ENCODE peak calls at places on chromosome 3, in seven cellular contexts. Q is T47D, P is HCT116, J is H1, O is GM12878, C is HepG2, T is SK-N-SH. U is an unnamed sample.

GRCh38 chr3:166446291-166446690 is 609.1 kb upstream of the BCHE start:
- DNase-seq in Q (no peak), T (no peak), P (no peak), J (no peak), C (no peak), O (no peak), U (no peak)

GRCh38 chr3:172384836-172385235 is 63.4 kb downstream of the GHSR start:
- DNase-seq in C (no peak), O (no peak), P (no peak), Q (no peak), T (no peak), J (no peak), U (no peak)

GRCh38 chr3:196695849-196696226 is 16.2 kb downstream of the CEP19 start:
- DNase-seq in Q (no peak), T (no peak), C (no peak), P (no peak), O (no peak), J (no peak), U (no peak)

GRCh38 chr3:4601926-4602325 is 108.8 kb downstream of the ITPR1 start:
- DNase-seq in J (no peak), P (no peak), T (no peak), O (no peak), C (no peak), Q (no peak), U (no peak)

GRCh38 chr3:152026033-152026556 is 152.7 kb downstream of the SUCNR1 start:
- DNase-seq in C (no peak), Q (peak; percentile 78), P (peak; percentile 62), T (no peak), J (no peak), O (no peak), U (no peak)

GRCh38 chr3:16102905-16103364 is 71.5 kb upstream of the GALNT15 start:
- DNase-seq in P (no peak), Q (no peak), J (no peak), O (no peak), T (no peak), C (peak; percentile 66), U (no peak)

GRCh38 chr3:59426851-59427565 is 377.2 kb upstream of the CFAP20DC start:
- DNase-seq in P (no peak), Q (no peak), T (no peak), O (no peak), J (no peak), C (no peak), U (no peak)

GRCh38 chr3:110968076-110968475 is 103.5 kb upstream of the NECTIN3 start:
- DNase-seq in T (no peak), O (no peak), C (no peak), Q (no peak), P (no peak), J (no peak), U (no peak)

GRCh38 chr3:152610621-152611020 is 224.3 kb upstream of the P2RY1 start:
- DNase-seq in J (no peak), O (no peak), C (no peak), T (no peak), P (no peak), Q (no peak), U (no peak)

GRCh38 chr3:128324911-128325592 is 141.6 kb downstream of the DNAJB8 start:
- DNase-seq in O (no peak), Q (no peak), J (peak; percentile 35), C (peak; percentile 70), T (no peak), P (no peak), U (no peak)

GRCh38 chr3:71998995-71999673 is 214.2 kb upstream of the PROK2 start:
- DNase-seq in Q (no peak), C (no peak), P (no peak), O (no peak), J (no peak), T (no peak), U (no peak)

GRCh38 chr3:16943857-16944256 is 59.1 kb downstream of the PLCL2 start:
- DNase-seq in C (no peak), O (no peak), Q (no peak), J (no peak), P (no peak), T (no peak), U (no peak)

GRCh38 chr3:49839193-49839809 is 17.1 kb downstream of the TRAIP start:
- DNase-seq in C (peak; percentile 63), J (peak; percentile 78), T (peak; percentile 74), Q (peak; percentile 71), P (peak; percentile 44), O (peak; percentile 23), U (peak; percentile 78)

GRCh38 chr3:37892917-37893595 is 31.4 kb downstream of the CTDSPL start:
- DNase-seq in O (no peak), T (peak; percentile 8), P (no peak), C (peak; percentile 85), J (no peak), Q (peak; percentile 38), U (no peak)

GRCh38 chr3:34070831-34071230 is 272.4 kb downstream of the PDCD6IP start:
- DNase-seq in C (no peak), T (no peak), P (no peak), J (no peak), O (no peak), Q (no peak), U (no peak)

GRCh38 chr3:195001961-195002861 is 268.7 kb downstream of the XXYLT1 start:
- DNase-seq in O (peak; percentile 4), C (peak; percentile 65), J (peak; percentile 59), P (peak; percentile 37), T (peak; percentile 75), Q (peak; percentile 87), U (peak; percentile 81)

GRCh38 chr3:24680214-24680967 is 185.7 kb upstream of the THRB start:
- DNase-seq in T (peak; percentile 59), Q (peak; percentile 68), C (peak; percentile 29), P (peak; percentile 42), J (peak; percentile 96), O (no peak), U (peak; percentile 79)

GRCh38 chr3:184570035-184570434 is 8.4 kb downstream of the EPHB3 start:
- DNase-seq in P (no peak), Q (no peak), C (no peak), J (no peak), O (no peak), T (no peak), U (no peak)

GRCh38 chr3:156892701-156893100 is 66.5 kb downstream of the LEKR1 start:
- DNase-seq in O (no peak), T (no peak), J (no peak), C (peak; percentile 5), Q (peak; percentile 20), P (peak; percentile 7), U (no peak)
- TF ChIP-seq JUND in O (no peak), T (peak; percentile 62), J (no peak), C (no peak), Q (no peak), P (no peak), U (no peak)

DNA sequence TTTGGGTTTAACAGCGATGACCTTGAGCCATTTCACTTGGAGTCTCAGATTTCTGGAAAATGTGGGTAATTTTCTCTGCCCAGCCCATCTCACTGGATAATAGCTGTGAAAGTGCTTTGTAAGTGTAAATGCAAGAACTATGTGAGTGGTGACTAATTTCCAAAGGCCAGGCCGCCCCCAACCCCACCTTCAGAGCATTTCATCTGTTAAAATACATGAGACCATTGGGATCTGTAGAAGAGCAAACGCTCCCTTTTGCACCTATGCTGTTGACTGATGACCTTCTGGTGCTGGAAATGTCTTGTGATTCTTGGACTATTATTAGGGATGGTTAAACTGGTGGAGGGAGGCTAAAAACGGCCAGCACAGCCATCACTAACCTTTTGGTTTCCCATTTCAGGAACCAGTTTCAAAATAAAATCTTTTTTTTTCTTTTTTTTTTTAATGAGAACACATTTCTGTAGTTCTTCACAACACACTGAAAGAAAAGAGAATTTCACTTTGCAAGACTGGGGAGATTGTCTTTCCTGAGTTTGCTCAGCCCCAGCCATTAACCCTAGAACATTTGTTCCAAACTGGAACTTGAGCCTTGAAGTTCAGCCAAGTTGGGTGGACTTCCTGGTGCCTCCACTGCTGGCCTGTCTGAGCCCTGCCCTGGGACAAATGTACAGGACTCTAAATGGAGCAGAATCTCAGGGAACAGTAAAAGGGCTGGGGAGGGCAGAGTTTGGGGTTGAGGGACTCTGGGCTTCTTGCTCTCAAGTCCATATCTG is 196.6 kb upstream of the LPP start:
- DNase-seq in T (no peak), J (no peak), O (no peak), Q (no peak), C (no peak), P (no peak), U (no peak)
- TF ChIP-seq JUND in T (no peak), J (no peak), O (no peak), Q (no peak), C (no peak), P (no peak), U (no peak)

GRCh38 chr3:119294402-119294888 is 262 bp downstream of the ARHGAP31 start:
- DNase-seq in Q (no peak), T (no peak), O (no peak), P (no peak), C (no peak), J (peak; percentile 74), U (no peak)
- TF ChIP-seq JUND in Q (no peak), T (no peak), O (no peak), P (no peak), C (no peak), J (no peak), U (no peak)

DNA sequence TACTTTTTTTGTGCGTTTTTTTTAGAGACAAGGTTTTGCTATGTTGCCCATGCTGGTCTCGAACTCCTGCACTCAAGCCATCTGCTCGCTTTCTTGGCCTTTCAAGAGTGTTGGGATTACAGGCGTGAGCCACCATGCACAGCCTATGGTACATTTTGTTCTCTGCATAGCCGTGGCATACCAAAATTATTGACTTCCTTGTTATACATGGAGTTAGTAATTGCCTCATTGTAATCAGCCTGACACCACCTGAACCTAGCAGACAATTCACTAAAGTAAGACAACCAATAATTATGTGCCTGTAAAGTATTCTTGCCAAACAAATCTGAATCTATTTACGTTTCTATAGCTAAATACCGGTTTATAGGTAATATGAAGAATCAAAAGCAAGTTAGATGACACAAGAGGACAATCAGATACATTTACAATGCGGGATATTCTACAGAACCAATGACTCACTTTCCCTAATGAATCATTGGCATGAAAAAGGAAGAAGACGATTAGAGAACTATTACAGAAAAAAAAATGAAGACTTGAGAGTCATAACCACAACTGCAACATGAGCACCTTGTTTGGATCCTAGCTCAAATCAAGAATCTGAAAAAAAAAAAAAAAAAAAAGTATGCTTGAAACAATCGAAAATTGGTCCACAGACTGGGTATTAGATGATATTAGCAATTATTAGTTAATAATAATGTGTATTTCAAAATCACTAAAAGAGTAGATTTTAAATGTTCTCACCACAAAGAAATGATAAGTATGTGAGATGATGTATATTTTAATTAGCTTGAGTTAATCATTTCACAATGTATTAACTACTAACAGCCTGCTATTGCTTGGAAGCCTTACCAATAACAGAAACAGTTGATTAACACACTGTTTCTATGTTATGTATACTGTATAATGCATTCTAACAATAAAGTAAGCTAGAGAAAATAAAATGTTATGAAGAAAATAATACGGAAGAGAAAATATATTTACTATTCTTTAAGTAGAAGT is 7.1 kb downstream of the GUCA1C start:
- DNase-seq in T (no peak), C (no peak), J (no peak), P (peak; percentile 15), Q (no peak), O (no peak), U (no peak)
- TF ChIP-seq JUND in T (peak; percentile 86), C (no peak), J (no peak), P (peak; percentile 41), Q (no peak), O (no peak), U (no peak)

U was measured in K562.